ENCODE peak calls at places on chromosomes 11 and 22, in four cellular contexts. One of them, this sample, is unnamed.

GRCh38 chr11:88421530-88421929 is 84.0 kb upstream of the CTSC start:
- DNase-seq in CD4-positive, CD25-positive, alpha-beta regulatory T cell: peak
- DNase-seq in mucosa of descending colon: peak
- DNase-seq in HCT116: no peak
- DNase-seq in this sample: peak

GRCh38 chr11:71127806-71128205 is 124.6 kb downstream of the SHANK2 start:
- DNase-seq in HCT116: no peak
- DNase-seq in CD4-positive, CD25-positive, alpha-beta regulatory T cell: no peak
- DNase-seq in mucosa of descending colon: no peak
- DNase-seq in this sample: no peak

GRCh38 chr11:61787928-61788491 is 4.4 kb downstream of the TMEM258 start:
- DNase-seq in mucosa of descending colon: peak
- DNase-seq in CD4-positive, CD25-positive, alpha-beta regulatory T cell: peak
- DNase-seq in HCT116: peak
- DNase-seq in this sample: peak

GRCh38 chr22:42475122-42475521 is 42.9 kb upstream of the NFAM1 start:
- DNase-seq in CD4-positive, CD25-positive, alpha-beta regulatory T cell: no peak
- DNase-seq in mucosa of descending colon: no peak
- DNase-seq in HCT116: no peak
- DNase-seq in this sample: no peak

GRCh38 chr11:73384871-73385692 is 8.9 kb downstream of the RELT start:
- DNase-seq in HCT116: no peak
- DNase-seq in CD4-positive, CD25-positive, alpha-beta regulatory T cell: peak
- DNase-seq in mucosa of descending colon: peak
- DNase-seq in this sample: no peak

GRCh38 chr11:1395773-1396374 is 6.1 kb downstream of the BRSK2 start:
- DNase-seq in CD4-positive, CD25-positive, alpha-beta regulatory T cell: no peak
- DNase-seq in HCT116: no peak
- DNase-seq in mucosa of descending colon: no peak
- DNase-seq in this sample: no peak

GRCh38 chr11:95337175-95337957 is 106.4 kb upstream of the SESN3 start:
- DNase-seq in HCT116: no peak
- DNase-seq in CD4-positive, CD25-positive, alpha-beta regulatory T cell: peak
- DNase-seq in mucosa of descending colon: peak
- DNase-seq in this sample: no peak

GRCh38 chr11:102730036-102730815 is 5.5 kb upstream of the MMP8 start:
- DNase-seq in CD4-positive, CD25-positive, alpha-beta regulatory T cell: no peak
- DNase-seq in HCT116: no peak
- DNase-seq in mucosa of descending colon: no peak
- DNase-seq in this sample: no peak

GRCh38 chr11:91248199-91248807 is 976.3 kb upstream of the FAT3 start:
- DNase-seq in CD4-positive, CD25-positive, alpha-beta regulatory T cell: peak
- DNase-seq in HCT116: peak
- DNase-seq in mucosa of descending colon: peak
- DNase-seq in this sample: peak

GRCh38 chr11:46901156-46901555 is 17.2 kb downstream of the LRP4 start:
- DNase-seq in mucosa of descending colon: no peak
- DNase-seq in CD4-positive, CD25-positive, alpha-beta regulatory T cell: no peak
- DNase-seq in HCT116: no peak
- DNase-seq in this sample: no peak

GRCh38 chr11:77189588-77190210 is 61.7 kb downstream of the MYO7A start:
- DNase-seq in CD4-positive, CD25-positive, alpha-beta regulatory T cell: no peak
- DNase-seq in HCT116: no peak
- DNase-seq in mucosa of descending colon: no peak
- DNase-seq in this sample: no peak

GRCh38 chr11:92225206-92225562 is 566 bp downstream of the FAT3 start:
- DNase-seq in CD4-positive, CD25-positive, alpha-beta regulatory T cell: no peak
- DNase-seq in HCT116: no peak
- DNase-seq in mucosa of descending colon: no peak
- DNase-seq in this sample: no peak

GRCh38 chr11:83068573-83068972 is 3.1 kb downstream of the RAB30 start:
- DNase-seq in CD4-positive, CD25-positive, alpha-beta regulatory T cell: no peak
- DNase-seq in HCT116: no peak
- DNase-seq in mucosa of descending colon: no peak
- DNase-seq in this sample: no peak

GRCh38 chr11:110349109-110349996 is 52.9 kb upstream of the RDX start:
- DNase-seq in CD4-positive, CD25-positive, alpha-beta regulatory T cell: peak
- DNase-seq in HCT116: no peak
- DNase-seq in mucosa of descending colon: no peak
- DNase-seq in this sample: no peak

GRCh38 chr11:126646701-126647209 is 291.3 kb downstream of the ST3GAL4 start:
- DNase-seq in mucosa of descending colon: no peak
- DNase-seq in HCT116: no peak
- DNase-seq in CD4-positive, CD25-positive, alpha-beta regulatory T cell: no peak
- DNase-seq in this sample: no peak

GRCh38 chr22:47175151-47175760 is 412.8 kb downstream of the TBC1D22A start:
- DNase-seq in HCT116: no peak
- DNase-seq in mucosa of descending colon: peak
- DNase-seq in CD4-positive, CD25-positive, alpha-beta regulatory T cell: no peak
- DNase-seq in this sample: no peak

GRCh38 chr11:88406871-88407270 is 69.3 kb upstream of the CTSC start:
- DNase-seq in mucosa of descending colon: no peak
- DNase-seq in CD4-positive, CD25-positive, alpha-beta regulatory T cell: no peak
- DNase-seq in HCT116: no peak
- DNase-seq in this sample: no peak

GRCh38 chr11:12223771-12224536 is 113.6 kb downstream of the MICAL2 start:
- DNase-seq in mucosa of descending colon: peak
- DNase-seq in CD4-positive, CD25-positive, alpha-beta regulatory T cell: peak
- DNase-seq in HCT116: no peak
- DNase-seq in this sample: no peak

GRCh38 chr11:115287266-115287665 is 216.9 kb downstream of the CADM1 start:
- DNase-seq in mucosa of descending colon: no peak
- DNase-seq in CD4-positive, CD25-positive, alpha-beta regulatory T cell: no peak
- DNase-seq in HCT116: no peak
- DNase-seq in this sample: no peak

GRCh38 chr11:126007263-126007662 is 55.4 kb downstream of the CDON start:
- DNase-seq in CD4-positive, CD25-positive, alpha-beta regulatory T cell: no peak
- DNase-seq in mucosa of descending colon: peak
- DNase-seq in HCT116: peak
- DNase-seq in this sample: no peak

GRCh38 chr11:69380921-69381581 is 87.1 kb downstream of the MYEOV start:
- DNase-seq in CD4-positive, CD25-positive, alpha-beta regulatory T cell: no peak
- DNase-seq in HCT116: no peak
- DNase-seq in mucosa of descending colon: no peak
- DNase-seq in this sample: no peak

GRCh38 chr11:63520606-63521170 is 14.8 kb downstream of the LGALS12 start:
- DNase-seq in CD4-positive, CD25-positive, alpha-beta regulatory T cell: no peak
- DNase-seq in mucosa of descending colon: no peak
- DNase-seq in HCT116: no peak
- DNase-seq in this sample: no peak

GRCh38 chr11:125724125-125724524 is 22.0 kb upstream of the PATE1 start:
- DNase-seq in CD4-positive, CD25-positive, alpha-beta regulatory T cell: peak
- DNase-seq in HCT116: peak
- DNase-seq in mucosa of descending colon: peak
- DNase-seq in this sample: peak

GRCh38 chr22:46896568-46897245 is 134.3 kb downstream of the TBC1D22A start:
- DNase-seq in CD4-positive, CD25-positive, alpha-beta regulatory T cell: no peak
- DNase-seq in HCT116: no peak
- DNase-seq in mucosa of descending colon: no peak
- DNase-seq in this sample: no peak

GRCh38 chr11:64655901-64656601 is 65.0 kb downstream of the SLC22A12 start:
- DNase-seq in mucosa of descending colon: no peak
- DNase-seq in HCT116: no peak
- DNase-seq in CD4-positive, CD25-positive, alpha-beta regulatory T cell: no peak
- DNase-seq in this sample: no peak

GRCh38 chr11:6315811-6316425 is 4.4 kb downstream of the CAVIN3 start:
- DNase-seq in mucosa of descending colon: peak
- DNase-seq in HCT116: peak
- DNase-seq in CD4-positive, CD25-positive, alpha-beta regulatory T cell: peak
- DNase-seq in this sample: peak

DNA sequence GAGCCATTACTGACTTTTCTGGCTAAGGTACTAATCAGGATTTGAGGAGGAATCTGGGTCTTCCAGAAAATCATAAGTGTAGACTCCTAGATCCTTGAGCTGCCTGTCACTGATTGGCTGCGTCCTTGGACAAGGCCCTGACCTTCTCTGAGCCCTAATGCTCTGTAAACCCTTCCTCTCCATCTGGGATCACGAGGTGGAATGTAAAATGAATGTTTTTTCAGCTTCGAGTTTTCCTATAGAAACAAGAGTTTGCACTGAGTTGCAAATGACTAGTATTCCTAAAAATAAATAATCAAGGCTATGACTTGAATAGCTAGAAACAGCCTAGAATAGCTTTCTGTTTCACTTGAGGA is 1.1 kb upstream of the DIXDC1 start:
- DNase-seq in HCT116: no peak
- DNase-seq in CD4-positive, CD25-positive, alpha-beta regulatory T cell: no peak
- DNase-seq in mucosa of descending colon: no peak
- DNase-seq in this sample: no peak
- H3K4me3 ChIP-seq in HCT116: peak
- H3K4me3 ChIP-seq in CD4-positive, CD25-positive, alpha-beta regulatory T cell: peak
- H3K4me3 ChIP-seq in mucosa of descending colon: no peak
- H3K4me3 ChIP-seq in this sample: no peak

GRCh38 chr11:19173004-19173689 is 28.6 kb downstream of the CSRP3 start:
- DNase-seq in HCT116: no peak
- DNase-seq in CD4-positive, CD25-positive, alpha-beta regulatory T cell: no peak
- DNase-seq in mucosa of descending colon: no peak
- DNase-seq in this sample: no peak

GRCh38 chr11:19176629-19177186 is 25.1 kb downstream of the CSRP3 start:
- DNase-seq in mucosa of descending colon: no peak
- DNase-seq in HCT116: no peak
- DNase-seq in CD4-positive, CD25-positive, alpha-beta regulatory T cell: peak
- DNase-seq in this sample: no peak

DNA sequence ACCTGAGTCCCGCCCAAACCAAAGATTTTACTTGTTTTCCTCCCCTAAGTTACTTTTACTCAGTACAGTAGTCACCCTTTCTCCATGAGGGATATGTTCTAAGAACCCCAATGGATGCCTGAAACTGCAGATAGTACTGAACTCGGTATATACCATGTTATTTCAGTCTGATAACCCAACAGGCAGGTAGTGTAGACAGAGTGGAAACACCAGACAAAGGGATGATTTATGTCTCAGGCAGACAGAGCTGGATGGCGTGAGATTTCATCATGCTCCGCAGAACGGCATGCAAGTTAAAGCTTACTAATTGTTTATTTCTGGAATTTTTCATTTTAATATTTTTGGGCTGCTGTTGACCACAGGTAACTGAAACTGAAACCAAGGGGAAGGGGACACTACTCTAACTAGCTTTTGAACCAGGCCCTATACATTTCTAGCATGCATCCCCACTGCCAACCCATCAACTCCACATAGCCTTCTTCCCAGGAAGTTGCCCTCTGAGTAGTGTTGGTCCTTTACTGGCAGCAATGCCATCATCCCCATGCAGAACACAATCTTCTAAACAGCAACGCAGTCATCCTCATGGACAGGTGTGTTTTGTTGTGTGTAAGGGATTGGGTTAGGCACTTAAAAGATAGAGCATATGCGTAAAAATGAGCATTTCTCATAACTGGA is 27.7 kb downstream of the CSRP3 start:
- DNase-seq in mucosa of descending colon: no peak
- DNase-seq in CD4-positive, CD25-positive, alpha-beta regulatory T cell: no peak
- DNase-seq in HCT116: no peak
- DNase-seq in this sample: no peak
- H3K4me3 ChIP-seq in mucosa of descending colon: no peak
- H3K4me3 ChIP-seq in CD4-positive, CD25-positive, alpha-beta regulatory T cell: no peak
- H3K4me3 ChIP-seq in HCT116: no peak
- H3K4me3 ChIP-seq in this sample: no peak

GRCh38 chr22:19173047-19174035 is 5.2 kb downstream of the SLC25A1 start:
- DNase-seq in CD4-positive, CD25-positive, alpha-beta regulatory T cell: no peak
- DNase-seq in mucosa of descending colon: peak
- DNase-seq in HCT116: no peak
- DNase-seq in this sample: no peak
- H3K4me3 ChIP-seq in CD4-positive, CD25-positive, alpha-beta regulatory T cell: no peak
- H3K4me3 ChIP-seq in mucosa of descending colon: no peak
- H3K4me3 ChIP-seq in HCT116: peak
- H3K4me3 ChIP-seq in this sample: peak

GRCh38 chr11:75611823-75612222 is 49.8 kb downstream of the SERPINH1 start:
- DNase-seq in mucosa of descending colon: no peak
- DNase-seq in CD4-positive, CD25-positive, alpha-beta regulatory T cell: no peak
- DNase-seq in HCT116: no peak
- DNase-seq in this sample: no peak

DNA sequence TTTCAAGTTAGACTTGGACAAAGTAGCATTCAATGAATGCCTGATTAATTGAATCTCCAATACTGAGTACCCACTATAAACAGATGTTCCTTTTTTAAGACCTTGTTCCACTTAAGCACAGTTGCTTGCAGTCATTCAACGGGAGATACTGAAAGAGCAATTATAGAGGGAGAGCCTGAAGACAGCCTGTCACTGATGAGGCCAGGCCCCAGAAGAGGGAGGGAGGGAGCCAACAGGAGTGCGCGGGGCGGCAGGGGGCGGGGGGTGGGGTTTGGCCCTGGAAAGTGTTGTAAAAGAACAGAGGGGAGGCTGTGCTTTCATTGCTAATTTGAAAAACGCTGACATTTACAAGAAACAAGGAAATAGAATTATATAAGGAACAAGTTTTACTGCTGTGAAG is 53.1 kb downstream of the MAP6 start:
- DNase-seq in mucosa of descending colon: no peak
- DNase-seq in CD4-positive, CD25-positive, alpha-beta regulatory T cell: no peak
- DNase-seq in HCT116: no peak
- DNase-seq in this sample: no peak
- H3K4me3 ChIP-seq in mucosa of descending colon: no peak
- H3K4me3 ChIP-seq in CD4-positive, CD25-positive, alpha-beta regulatory T cell: no peak
- H3K4me3 ChIP-seq in HCT116: no peak
- H3K4me3 ChIP-seq in this sample: no peak

GRCh38 chr11:134330611-134331564 is 900 bp upstream of the GLB1L2 start:
- DNase-seq in mucosa of descending colon: no peak
- DNase-seq in CD4-positive, CD25-positive, alpha-beta regulatory T cell: no peak
- DNase-seq in HCT116: no peak
- DNase-seq in this sample: no peak
- H3K4me3 ChIP-seq in mucosa of descending colon: no peak
- H3K4me3 ChIP-seq in CD4-positive, CD25-positive, alpha-beta regulatory T cell: peak
- H3K4me3 ChIP-seq in HCT116: peak
- H3K4me3 ChIP-seq in this sample: peak

GRCh38 chr22:37254206-37254866 is 10.3 kb upstream of the RAC2 start:
- DNase-seq in CD4-positive, CD25-positive, alpha-beta regulatory T cell: no peak
- DNase-seq in HCT116: no peak
- DNase-seq in mucosa of descending colon: no peak
- DNase-seq in this sample: no peak
- H3K4me3 ChIP-seq in CD4-positive, CD25-positive, alpha-beta regulatory T cell: no peak
- H3K4me3 ChIP-seq in HCT116: peak
- H3K4me3 ChIP-seq in mucosa of descending colon: no peak
- H3K4me3 ChIP-seq in this sample: no peak

GRCh38 chr11:78560826-78561484 is 13.7 kb downstream of the NARS2 start:
- DNase-seq in mucosa of descending colon: peak
- DNase-seq in HCT116: no peak
- DNase-seq in CD4-positive, CD25-positive, alpha-beta regulatory T cell: no peak
- DNase-seq in this sample: no peak
- H3K4me3 ChIP-seq in mucosa of descending colon: no peak
- H3K4me3 ChIP-seq in HCT116: no peak
- H3K4me3 ChIP-seq in CD4-positive, CD25-positive, alpha-beta regulatory T cell: peak
- H3K4me3 ChIP-seq in this sample: no peak

This sample was measured in Jurkat, Clone E6-1.